ENCODE peak calls at places on chromosomes 11 and 22, in five cellular contexts. One of them, this sample, is unnamed.

GRCh38 chr11:110525883-110526282 is 96.1 kb downstream of the FDX1 start:
- DNase-seq in mesenchymal stem cell: peak; percentile 71
- DNase-seq in neuronal stem cell: no peak
- DNase-seq in IMR-90: peak; percentile 92
- DNase-seq in H1: no peak
- DNase-seq in this sample: no peak

GRCh38 chr11:91188484-91188883 is 965.6 kb upstream of the CHORDC1 start:
- DNase-seq in H1: no peak
- DNase-seq in mesenchymal stem cell: no peak
- DNase-seq in neuronal stem cell: no peak
- DNase-seq in IMR-90: no peak
- DNase-seq in this sample: no peak

GRCh38 chr11:115522302-115522701 is 18.1 kb upstream of the CADM1 start:
- DNase-seq in IMR-90: no peak
- DNase-seq in mesenchymal stem cell: no peak
- DNase-seq in neuronal stem cell: no peak
- DNase-seq in H1: no peak
- DNase-seq in this sample: no peak

GRCh38 chr11:107704432-107704831 is 7.4 kb downstream of the SLN start:
- DNase-seq in H1: no peak
- DNase-seq in neuronal stem cell: no peak
- DNase-seq in mesenchymal stem cell: peak; percentile 71
- DNase-seq in IMR-90: peak; percentile 61
- DNase-seq in this sample: peak; percentile 87

GRCh38 chr11:7896026-7896785 is 34.9 kb downstream of the OR10A6 start:
- DNase-seq in IMR-90: no peak
- DNase-seq in neuronal stem cell: no peak
- DNase-seq in H1: no peak
- DNase-seq in mesenchymal stem cell: no peak
- DNase-seq in this sample: no peak

GRCh38 chr22:43442386-43443060 is 30.7 kb downstream of the MPPED1 start:
- DNase-seq in IMR-90: no peak
- DNase-seq in H1: no peak
- DNase-seq in neuronal stem cell: no peak
- DNase-seq in mesenchymal stem cell: no peak
- DNase-seq in this sample: no peak

GRCh38 chr11:55106391-55106790 is 155.6 kb upstream of the TRIM48 start:
- DNase-seq in H1: no peak
- DNase-seq in mesenchymal stem cell: no peak
- DNase-seq in IMR-90: no peak
- DNase-seq in neuronal stem cell: no peak
- DNase-seq in this sample: no peak

GRCh38 chr11:118997627-118998387 is at the start of gene CENATAC:
- DNase-seq in mesenchymal stem cell: peak; percentile 89
- DNase-seq in H1: peak; percentile 95
- DNase-seq in IMR-90: peak; percentile 80
- DNase-seq in neuronal stem cell: peak; percentile 94
- DNase-seq in this sample: peak; percentile 94

GRCh38 chr11:9143726-9144125 is 52.3 kb upstream of the SCUBE2 start:
- DNase-seq in IMR-90: no peak
- DNase-seq in H1: no peak
- DNase-seq in mesenchymal stem cell: no peak
- DNase-seq in neuronal stem cell: no peak
- DNase-seq in this sample: no peak

GRCh38 chr11:31821779-31822574 is 10.9 kb upstream of the PAX6 start:
- DNase-seq in neuronal stem cell: peak; percentile 18
- DNase-seq in mesenchymal stem cell: no peak
- DNase-seq in H1: no peak
- DNase-seq in IMR-90: no peak
- DNase-seq in this sample: no peak

GRCh38 chr11:35917676-35918075 is 26.2 kb upstream of the LDLRAD3 start:
- DNase-seq in IMR-90: no peak
- DNase-seq in H1: no peak
- DNase-seq in neuronal stem cell: no peak
- DNase-seq in mesenchymal stem cell: no peak
- DNase-seq in this sample: no peak

GRCh38 chr11:73322986-73323306 is 14.9 kb downstream of the ARHGEF17 start:
- DNase-seq in IMR-90: no peak
- DNase-seq in neuronal stem cell: no peak
- DNase-seq in H1: no peak
- DNase-seq in mesenchymal stem cell: no peak
- DNase-seq in this sample: no peak

GRCh38 chr11:116257871-116258270 is 514.9 kb downstream of the BUD13 start:
- DNase-seq in H1: no peak
- DNase-seq in mesenchymal stem cell: no peak
- DNase-seq in neuronal stem cell: no peak
- DNase-seq in IMR-90: no peak
- DNase-seq in this sample: no peak

GRCh38 chr11:22633354-22633902 is 7.8 kb upstream of the FANCF start:
- DNase-seq in H1: no peak
- DNase-seq in IMR-90: no peak
- DNase-seq in neuronal stem cell: no peak
- DNase-seq in mesenchymal stem cell: no peak
- DNase-seq in this sample: no peak

GRCh38 chr11:450809-451451 is 851 bp downstream of the PTDSS2 start:
- DNase-seq in neuronal stem cell: peak; percentile 46
- DNase-seq in IMR-90: peak; percentile 66
- DNase-seq in H1: no peak
- DNase-seq in mesenchymal stem cell: peak; percentile 77
- DNase-seq in this sample: no peak

GRCh38 chr11:116641561-116642045 is 131.2 kb downstream of the BUD13 start:
- DNase-seq in IMR-90: no peak
- DNase-seq in mesenchymal stem cell: no peak
- DNase-seq in H1: peak; percentile 92
- DNase-seq in neuronal stem cell: peak; percentile 30
- DNase-seq in this sample: peak; percentile 59

GRCh38 chr11:45264839-45265515 is 21.2 kb downstream of the SYT13 start:
- DNase-seq in H1: no peak
- DNase-seq in mesenchymal stem cell: peak; percentile 73
- DNase-seq in IMR-90: peak; percentile 87
- DNase-seq in neuronal stem cell: no peak
- DNase-seq in this sample: peak; percentile 71

GRCh38 chr11:43269229-43269928 is 42.4 kb upstream of the API5 start:
- DNase-seq in IMR-90: no peak
- DNase-seq in mesenchymal stem cell: no peak
- DNase-seq in H1: no peak
- DNase-seq in neuronal stem cell: no peak
- DNase-seq in this sample: no peak

GRCh38 chr22:24878969-24879368 is 67.5 kb downstream of the LHFPL7 start:
- DNase-seq in neuronal stem cell: no peak
- DNase-seq in mesenchymal stem cell: no peak
- DNase-seq in IMR-90: no peak
- DNase-seq in H1: no peak
- DNase-seq in this sample: no peak

GRCh38 chr11:27720277-27720830 is 20.1 kb upstream of the BDNF start:
- DNase-seq in neuronal stem cell: peak; percentile 88
- DNase-seq in H1: peak; percentile 86
- DNase-seq in mesenchymal stem cell: peak; percentile 77
- DNase-seq in IMR-90: peak; percentile 68
- DNase-seq in this sample: no peak

GRCh38 chr11:127274328-127274676 is 273.7 kb upstream of the KIRREL3 start:
- DNase-seq in IMR-90: no peak
- DNase-seq in mesenchymal stem cell: no peak
- DNase-seq in H1: no peak
- DNase-seq in neuronal stem cell: no peak
- DNase-seq in this sample: no peak

GRCh38 chr11:59263225-59263894 is 50.6 kb upstream of the MPEG1 start:
- DNase-seq in mesenchymal stem cell: no peak
- DNase-seq in H1: peak; percentile 82
- DNase-seq in IMR-90: no peak
- DNase-seq in neuronal stem cell: peak; percentile 26
- DNase-seq in this sample: no peak

GRCh38 chr11:78666675-78667129 is 92.0 kb upstream of the NARS2 start:
- DNase-seq in IMR-90: peak; percentile 84
- DNase-seq in H1: no peak
- DNase-seq in neuronal stem cell: no peak
- DNase-seq in mesenchymal stem cell: no peak
- DNase-seq in this sample: no peak

GRCh38 chr11:77547863-77548551 is 41.7 kb upstream of the AQP11 start:
- DNase-seq in neuronal stem cell: peak; percentile 56
- DNase-seq in IMR-90: peak; percentile 79
- DNase-seq in H1: no peak
- DNase-seq in mesenchymal stem cell: peak; percentile 71
- DNase-seq in this sample: peak; percentile 29

GRCh38 chr22:45891021-45891421 is 85.9 kb downstream of the WNT7B start:
- DNase-seq in IMR-90: no peak
- DNase-seq in H1: no peak
- DNase-seq in mesenchymal stem cell: no peak
- DNase-seq in neuronal stem cell: no peak
- DNase-seq in this sample: no peak

GRCh38 chr22:45893516-45893915 is 83.4 kb downstream of the WNT7B start:
- DNase-seq in neuronal stem cell: no peak
- DNase-seq in IMR-90: peak; percentile 72
- DNase-seq in mesenchymal stem cell: no peak
- DNase-seq in H1: no peak
- DNase-seq in this sample: no peak

GRCh38 chr22:45891471-45891995 is 85.4 kb downstream of the WNT7B start:
- DNase-seq in mesenchymal stem cell: no peak
- DNase-seq in neuronal stem cell: no peak
- DNase-seq in H1: no peak
- DNase-seq in IMR-90: no peak
- DNase-seq in this sample: no peak

GRCh38 chr22:45892681-45893461 is 84.1 kb downstream of the WNT7B start:
- DNase-seq in IMR-90: no peak
- DNase-seq in neuronal stem cell: no peak
- DNase-seq in H1: no peak
- DNase-seq in mesenchymal stem cell: no peak
- DNase-seq in this sample: no peak

GRCh38 chr22:45891996-45892621 is 84.9 kb downstream of the WNT7B start:
- DNase-seq in H1: no peak
- DNase-seq in mesenchymal stem cell: no peak
- DNase-seq in neuronal stem cell: no peak
- DNase-seq in IMR-90: no peak
- DNase-seq in this sample: no peak
- H3K4me2 ChIP-seq in H1: no peak overlapping the region
- H3K4me2 ChIP-seq in mesenchymal stem cell: no peak overlapping the region
- H3K4me2 ChIP-seq in neuronal stem cell: no peak overlapping the region
- H3K4me2 ChIP-seq in IMR-90: no peak overlapping the region
- H3K4me2 ChIP-seq in this sample: no peak overlapping the region

DNA sequence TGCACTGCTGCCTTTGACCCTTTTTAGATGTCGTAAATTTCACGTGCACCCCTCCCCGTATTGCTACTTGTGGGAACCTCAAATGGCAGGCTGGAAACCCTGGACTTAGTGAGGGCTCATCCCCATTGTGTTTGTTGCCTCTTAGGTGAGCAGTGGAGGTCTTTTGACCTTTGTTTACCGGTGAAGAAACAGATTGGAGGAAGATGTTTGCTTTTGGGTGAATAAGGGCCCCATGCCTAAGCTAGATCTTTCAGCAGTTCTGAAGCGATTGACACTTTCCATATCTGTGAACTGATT is 782 bp downstream of the SMARCB1 start:
- DNase-seq in IMR-90: no peak
- DNase-seq in mesenchymal stem cell: no peak
- DNase-seq in neuronal stem cell: no peak
- DNase-seq in H1: no peak
- DNase-seq in this sample: no peak
- H3K23ac ChIP-seq in IMR-90: peak overlapping the region; percentile 86
- H3K23ac ChIP-seq in mesenchymal stem cell: no peak overlapping the region
- H3K23ac ChIP-seq in neuronal stem cell: peak overlapping the region; percentile 98
- H3K23ac ChIP-seq in H1: no peak overlapping the region
- H3K23ac ChIP-seq in this sample: no peak overlapping the region

GRCh38 chr11:72111803-72112540 is 523 bp downstream of the ANAPC15 start:
- DNase-seq in H1: no peak
- DNase-seq in mesenchymal stem cell: peak; percentile 100
- DNase-seq in neuronal stem cell: peak; percentile 95
- DNase-seq in IMR-90: peak; percentile 99
- DNase-seq in this sample: peak; percentile 100

GRCh38 chr11:72113170-72113808 is 794 bp upstream of the ANAPC15 start:
- DNase-seq in IMR-90: peak; percentile 52
- DNase-seq in mesenchymal stem cell: no peak
- DNase-seq in H1: no peak
- DNase-seq in neuronal stem cell: no peak
- DNase-seq in this sample: peak; percentile 78

GRCh38 chr11:72114570-72114969 is 2.1 kb upstream of the ANAPC15 start:
- DNase-seq in IMR-90: peak; percentile 28
- DNase-seq in neuronal stem cell: no peak
- DNase-seq in H1: no peak
- DNase-seq in mesenchymal stem cell: no peak
- DNase-seq in this sample: no peak

GRCh38 chr11:72111300-72111699 is 1.2 kb downstream of the ANAPC15 start:
- DNase-seq in H1: no peak
- DNase-seq in mesenchymal stem cell: no peak
- DNase-seq in neuronal stem cell: no peak
- DNase-seq in IMR-90: no peak
- DNase-seq in this sample: no peak

DNA sequence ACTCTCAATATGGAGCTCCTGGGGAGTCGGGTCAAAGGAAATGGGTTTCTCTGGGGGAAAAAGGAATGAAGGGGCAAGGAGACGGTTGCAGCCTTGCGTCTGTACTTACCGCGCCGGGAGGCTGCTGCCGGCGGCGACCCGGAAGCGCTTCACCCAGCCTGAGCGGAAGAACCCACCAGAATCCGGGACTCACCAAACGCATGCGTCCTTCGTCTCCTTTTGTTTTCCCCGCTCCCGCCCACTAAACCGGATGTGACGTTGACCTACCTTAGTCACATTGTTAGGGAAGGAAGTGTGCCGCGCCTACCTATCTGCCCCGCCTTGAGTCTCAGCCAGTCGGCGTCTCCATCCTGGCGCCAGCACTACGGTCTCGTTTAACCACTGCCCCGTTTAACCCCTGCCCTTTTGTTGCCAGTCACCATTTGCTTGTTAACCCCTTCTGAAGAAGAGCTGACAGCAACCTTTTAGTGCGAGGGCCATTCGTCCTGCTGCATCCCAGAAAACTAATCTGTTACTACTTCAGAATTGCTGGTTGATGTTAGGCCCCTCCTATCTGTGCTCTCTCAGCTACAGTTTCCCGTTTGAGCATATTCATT is at the start of gene ANAPC15:
- DNase-seq in neuronal stem cell: peak; percentile 98
- DNase-seq in IMR-90: peak; percentile 99
- DNase-seq in mesenchymal stem cell: peak; percentile 99
- DNase-seq in H1: peak; percentile 94
- DNase-seq in this sample: peak; percentile 100
- H3K14ac ChIP-seq in neuronal stem cell: no peak within 1 kb of the TSS
- H3K14ac ChIP-seq in IMR-90: peak within 1 kb of the TSS; percentile 100
- H3K14ac ChIP-seq in mesenchymal stem cell: no peak within 1 kb of the TSS
- H3K14ac ChIP-seq in H1: no peak within 1 kb of the TSS
- H3K14ac ChIP-seq in this sample: peak within 1 kb of the TSS; percentile 73

DNA sequence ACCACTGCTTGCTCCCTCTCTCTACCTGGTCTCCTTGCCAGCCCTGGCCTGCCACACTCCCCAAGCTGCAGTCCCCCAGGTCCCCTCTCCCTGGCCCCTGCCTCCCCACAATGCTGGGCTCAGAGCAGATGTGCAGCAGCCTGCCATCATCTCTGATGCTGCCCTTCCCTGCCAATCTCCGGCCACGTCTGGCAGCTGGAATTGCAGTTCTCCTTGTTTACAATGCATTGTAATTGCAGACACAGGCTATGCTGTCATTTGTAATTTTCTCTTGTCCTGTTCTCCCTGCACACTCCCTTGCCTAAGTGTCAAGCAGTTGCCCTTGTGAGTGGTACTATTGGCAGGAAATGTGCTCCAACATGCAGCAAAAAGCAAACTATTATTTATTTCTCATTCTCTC is 222.3 kb downstream of the NTM start:
- DNase-seq in IMR-90: no peak
- DNase-seq in mesenchymal stem cell: no peak
- DNase-seq in neuronal stem cell: no peak
- DNase-seq in H1: no peak
- DNase-seq in this sample: no peak
- H3K4me2 ChIP-seq in IMR-90: no peak overlapping the region
- H3K4me2 ChIP-seq in mesenchymal stem cell: no peak overlapping the region
- H3K4me2 ChIP-seq in neuronal stem cell: no peak overlapping the region
- H3K4me2 ChIP-seq in H1: no peak overlapping the region
- H3K4me2 ChIP-seq in this sample: no peak overlapping the region